ENCODE peak calls at places on chromosome 22, in seven cellular contexts. U is caudate nucleus, F is anterior cingulate cortex, X is fibroblast of lung, G is NCI-H1417, R is ovary, C is neural crest cell. O is an unnamed sample.

GRCh38 chr22:46115388-46115678 is 35.0 kb upstream of the PPARA start:
- DNase-seq in U (no peak), F (no peak), X (no peak), G (no peak), R (no peak), C (no peak), O (no peak)

GRCh38 chr22:45101828-45102227 is 61.9 kb upstream of the NUP50 start:
- DNase-seq in U (peak), F (peak), X (peak), G (peak), R (peak), C (peak), O (peak)

GRCh38 chr22:46879083-46879482 is 116.6 kb downstream of the TBC1D22A start:
- DNase-seq in U (no peak), F (no peak), X (no peak), G (no peak), R (no peak), C (no peak), O (no peak)

GRCh38 chr22:49106136-49106930 is 721.3 kb downstream of the BRD1 start:
- DNase-seq in U (no peak), F (no peak), X (no peak), G (no peak), R (no peak), C (no peak), O (no peak)

GRCh38 chr22:18156878-18157713 is 7.1 kb downstream of the USP18 start:
- DNase-seq in U (peak), F (peak), X (peak), G (peak), R (peak), C (peak), O (peak)

GRCh38 chr22:30208631-30209603 is 37.6 kb downstream of the LIF start:
- DNase-seq in U (no peak), F (no peak), X (peak), G (no peak), R (peak), C (no peak), O (no peak)

GRCh38 chr22:39716534-39716933 is 146.0 kb downstream of the CACNA1I start:
- DNase-seq in U (no peak), F (no peak), X (no peak), G (no peak), R (no peak), C (no peak), O (no peak)

GRCh38 chr22:37431811-37432707 is 4.8 kb upstream of the ELFN2 start:
- DNase-seq in U (no peak), F (no peak), X (peak), G (no peak), R (no peak), C (no peak), O (no peak)

GRCh38 chr22:37079158-37079557 is 27.6 kb downstream of the KCTD17 start:
- DNase-seq in U (no peak), F (no peak), X (no peak), G (no peak), R (no peak), C (no peak), O (no peak)

GRCh38 chr22:32619614-32620426 is 145.2 kb downstream of the FBXO7 start:
- DNase-seq in U (no peak), F (no peak), X (peak), G (no peak), R (peak), C (no peak), O (no peak)

GRCh38 chr22:42937164-42937854 is 77.6 kb downstream of the PACSIN2 start:
- DNase-seq in U (no peak), F (no peak), X (peak), G (no peak), R (no peak), C (no peak), O (no peak)

GRCh38 chr22:39360674-39361413 is 11.1 kb downstream of the SYNGR1 start:
- DNase-seq in U (no peak), F (no peak), X (no peak), G (no peak), R (no peak), C (no peak), O (no peak)

GRCh38 chr22:47376322-47376700 is 613.9 kb downstream of the TBC1D22A start:
- DNase-seq in U (no peak), F (no peak), X (no peak), G (no peak), R (no peak), C (no peak), O (no peak)

GRCh38 chr22:18978506-18978905 is 42.4 kb upstream of the PRODH start:
- DNase-seq in U (no peak), F (no peak), X (no peak), G (no peak), R (no peak), C (no peak), O (no peak)

GRCh38 chr22:48927591-48927990 is 900.1 kb downstream of the BRD1 start:
- DNase-seq in U (no peak), F (no peak), X (no peak), G (no peak), R (no peak), C (no peak), O (no peak)

GRCh38 chr22:43835736-43836135 is 23.6 kb upstream of the EFCAB6 start:
- DNase-seq in U (no peak), F (no peak), X (no peak), G (no peak), R (no peak), C (no peak), O (no peak)

GRCh38 chr22:37569921-37570660 is 9.8 kb downstream of the LGALS2 start:
- DNase-seq in U (no peak), F (no peak), X (no peak), G (no peak), R (peak), C (no peak), O (no peak)

GRCh38 chr22:46008836-46009596 is 32.1 kb upstream of the WNT7B start:
- DNase-seq in U (no peak), F (no peak), X (no peak), G (no peak), R (no peak), C (no peak), O (no peak)

GRCh38 chr22:50340157-50340879 is 2.8 kb upstream of the PPP6R2 start:
- DNase-seq in U (no peak), F (no peak), X (peak), G (no peak), R (no peak), C (no peak), O (no peak)

GRCh38 chr22:25351631-25352293 is 132.3 kb downstream of the CRYBB2 start:
- DNase-seq in U (no peak), F (no peak), X (no peak), G (no peak), R (no peak), C (no peak), O (no peak)

GRCh38 chr22:30392661-30393321 is 4.0 kb upstream of the SEC14L2 start:
- DNase-seq in U (no peak), F (no peak), X (no peak), G (no peak), R (no peak), C (no peak), O (peak)

GRCh38 chr22:26658161-26658560 is 773 bp downstream of the MIAT start:
- DNase-seq in U (no peak), F (no peak), X (no peak), G (no peak), R (no peak), C (no peak), O (no peak)

GRCh38 chr22:47822459-47822858 is 1060.0 kb downstream of the TBC1D22A start:
- DNase-seq in U (no peak), F (no peak), X (no peak), G (no peak), R (no peak), C (no peak), O (no peak)

GRCh38 chr22:36008131-36008530 is 20.5 kb downstream of the RBFOX2 start:
- DNase-seq in U (no peak), F (no peak), X (no peak), G (no peak), R (no peak), C (no peak), O (no peak)

GRCh38 chr22:45930324-45930723 is 46.6 kb downstream of the WNT7B start:
- DNase-seq in U (no peak), F (no peak), X (no peak), G (no peak), R (no peak), C (no peak), O (no peak)

GRCh38 chr22:42364641-42365336 is 67.4 kb downstream of the NFAM1 start:
- DNase-seq in U (no peak), F (no peak), X (peak), G (no peak), R (peak), C (no peak), O (peak)

GRCh38 chr22:26027341-26027740 is 141.9 kb upstream of the SEZ6L start:
- DNase-seq in U (no peak), F (no peak), X (no peak), G (no peak), R (no peak), C (no peak), O (no peak)

GRCh38 chr22:49541451-49542230 is 286.0 kb downstream of the BRD1 start:
- DNase-seq in U (no peak), F (no peak), X (no peak), G (no peak), R (no peak), C (no peak), O (no peak)

GRCh38 chr22:17264321-17265052 is 45.3 kb upstream of the ADA2 start:
- DNase-seq in U (no peak), F (no peak), X (peak), G (peak), R (peak), C (peak), O (peak)

GRCh38 chr22:44917372-44918165 is 92.2 kb downstream of the PHF21B start:
- DNase-seq in U (no peak), F (no peak), X (no peak), G (no peak), R (no peak), C (no peak), O (no peak)